ENCODE peak calls at places on chromosomes 3 and 15, in six cellular contexts. L is glutamatergic neuron, D is bronchial epithelial cell, U is breast epithelium, J is mesothelial cell of epicardium, W is fibroblast of mammary gland. I is an unnamed sample.

GRCh38 chr3:127550758-127551157 is 39.8 kb downstream of the TPRA1 start:
- DNase-seq in L (no peak), D (no peak), U (no peak), J (no peak), W (no peak), I (no peak)

GRCh38 chr15:60353245-60353940 is 44.4 kb downstream of the ANXA2 start:
- DNase-seq in L (no peak), D (no peak), U (no peak), J (no peak), W (peak), I (peak)

GRCh38 chr3:149277338-149277813 is 55.7 kb upstream of the CP start:
- DNase-seq in L (no peak), D (peak), U (no peak), J (no peak), W (peak), I (peak)

GRCh38 chr3:31533169-31533870 is 595 bp downstream of the STT3B start:
- DNase-seq in L (peak), D (peak), U (peak), J (peak), W (no peak), I (peak)

GRCh38 chr15:94671845-94672524 is 440.6 kb downstream of the MCTP2 start:
- DNase-seq in L (peak), D (no peak), U (no peak), J (no peak), W (no peak), I (no peak)

GRCh38 chr15:40217166-40217785 is 21.6 kb upstream of the PAK6 start:
- DNase-seq in L (no peak), D (peak), U (no peak), J (no peak), W (peak), I (peak)

GRCh38 chr3:72274511-72275295 is 489.8 kb upstream of the PROK2 start:
- DNase-seq in L (no peak), D (no peak), U (no peak), J (no peak), W (peak), I (peak)

GRCh38 chr3:126847061-126847460 is 135.9 kb upstream of the PLXNA1 start:
- DNase-seq in L (no peak), D (no peak), U (no peak), J (no peak), W (no peak), I (no peak)

GRCh38 chr15:41873711-41874110 is 20.1 kb downstream of the SPTBN5 start:
- DNase-seq in L (no peak), D (no peak), U (no peak), J (no peak), W (no peak), I (no peak)

GRCh38 chr3:34020221-34020620 is 221.8 kb downstream of the PDCD6IP start:
- DNase-seq in L (no peak), D (no peak), U (no peak), J (no peak), W (no peak), I (no peak)

GRCh38 chr15:84904409-84904808 is 19.9 kb downstream of the SLC28A1 start:
- DNase-seq in L (no peak), D (no peak), U (no peak), J (no peak), W (no peak), I (no peak)

GRCh38 chr15:48842501-48842900 is 31.6 kb upstream of the CEP152 start:
- DNase-seq in L (no peak), D (no peak), U (no peak), J (no peak), W (no peak), I (no peak)

GRCh38 chr3:191070201-191070600 is 128.8 kb upstream of the OSTN start:
- DNase-seq in L (no peak), D (peak), U (no peak), J (no peak), W (peak), I (peak)

GRCh38 chr15:90836296-90836871 is 32.0 kb upstream of the FURIN start:
- DNase-seq in L (no peak), D (peak), U (no peak), J (no peak), W (peak), I (peak)

GRCh38 chr3:177427540-177427939 is 230.3 kb upstream of the TBL1XR1 start:
- DNase-seq in L (no peak), D (peak), U (no peak), J (no peak), W (peak), I (peak)

GRCh38 chr3:112020653-112021052 is 13.9 kb upstream of the TMPRSS7 start:
- DNase-seq in L (no peak), D (no peak), U (no peak), J (no peak), W (no peak), I (no peak)

GRCh38 chr3:7581831-7582230 is 720.9 kb downstream of the GRM7 start:
- DNase-seq in L (no peak), D (no peak), U (no peak), J (no peak), W (no peak), I (no peak)

GRCh38 chr3:16254933-16255725 is 9.6 kb downstream of the DPH3 start:
- DNase-seq in L (no peak), D (no peak), U (no peak), J (no peak), W (no peak), I (no peak)

GRCh38 chr3:156606729-156607128 is 51.8 kb upstream of the SSR3 start:
- DNase-seq in L (no peak), D (no peak), U (no peak), J (no peak), W (peak), I (no peak)

GRCh38 chr15:48144889-48145288 is 24.1 kb downstream of the SLC24A5 start:
- DNase-seq in L (no peak), D (no peak), U (no peak), J (no peak), W (no peak), I (no peak)

GRCh38 chr3:113979916-113980315 is 32.1 kb downstream of the ZDHHC23 start:
- DNase-seq in L (no peak), D (no peak), U (no peak), J (no peak), W (no peak), I (no peak)
- TF ChIP-seq CTCF in L (no peak), D (no peak), U (no peak), J (no peak), W (no peak), I (no peak)

DNA sequence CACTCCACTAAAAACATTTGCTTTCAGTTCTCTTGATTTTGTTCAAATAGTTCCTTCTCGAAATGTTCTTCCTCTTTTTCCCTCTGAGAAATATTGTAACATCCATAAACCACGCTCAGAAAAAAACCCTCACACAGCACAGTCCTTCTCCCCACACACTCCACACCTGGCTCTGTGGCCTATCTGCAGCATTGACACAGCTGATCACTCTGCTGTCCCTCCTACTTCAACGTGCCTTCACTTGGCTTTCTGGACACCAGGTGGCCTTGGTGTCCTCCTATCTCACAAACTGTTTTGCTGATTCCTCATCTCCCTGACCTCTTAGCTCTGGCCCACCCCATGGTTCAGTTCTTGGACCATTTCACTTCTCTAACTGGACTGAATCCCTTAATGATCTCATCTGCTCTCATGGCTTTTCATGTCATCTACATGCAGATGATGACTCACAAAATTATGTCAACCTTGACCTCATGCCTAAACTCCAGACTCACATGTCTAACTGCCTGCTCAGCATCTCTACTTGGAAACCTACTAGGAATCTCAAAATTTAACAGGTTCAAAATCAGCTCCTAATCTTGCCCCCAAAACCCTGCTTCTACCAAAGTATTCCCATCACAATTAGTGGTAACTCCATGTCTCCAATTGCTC is 93.3 kb downstream of the TRIM42 start:
- DNase-seq in L (no peak), D (peak), U (no peak), J (no peak), W (peak), I (peak)
- TF ChIP-seq CTCF in L (no peak), D (no peak), U (no peak), J (no peak), W (no peak), I (no peak)

GRCh38 chr3:42772670-42773408 is at the start of gene CCDC13:
- DNase-seq in L (peak), D (peak), U (peak), J (peak), W (peak), I (peak)
- TF ChIP-seq CTCF in L (no peak), D (no peak), U (no peak), J (no peak), W (no peak), I (no peak)

DNA sequence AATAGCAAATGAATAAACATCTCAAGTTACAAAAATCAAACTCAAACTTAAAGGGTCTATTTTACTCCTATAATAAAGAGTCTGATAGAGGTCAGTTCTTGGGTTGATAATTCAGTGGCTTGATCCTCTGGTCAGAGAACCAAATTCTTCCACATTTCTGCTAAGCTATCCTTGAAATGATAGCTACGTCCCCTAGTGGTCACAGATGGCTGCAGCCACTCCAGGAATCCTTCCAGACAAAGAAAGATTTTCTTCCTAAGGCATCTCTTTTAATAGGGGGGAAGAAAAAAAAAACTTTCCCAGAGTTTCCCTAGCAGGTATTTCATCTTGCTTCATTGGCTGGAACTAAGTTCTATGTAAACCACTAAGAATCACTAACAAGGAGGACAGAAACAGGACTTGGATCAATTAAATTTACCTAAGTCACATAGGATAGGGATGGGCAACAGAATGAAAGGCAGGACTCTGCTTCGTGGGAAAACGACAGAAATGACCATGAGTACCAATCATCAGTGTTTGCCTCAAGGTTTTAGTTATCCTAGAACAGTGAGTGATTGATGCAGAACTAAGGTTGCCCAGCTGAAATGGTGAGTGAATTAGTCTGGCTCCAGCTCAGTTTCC is 160.7 kb downstream of the STAC start:
- DNase-seq in L (peak), D (peak), U (no peak), J (no peak), W (peak), I (peak)
- TF ChIP-seq CTCF in L (peak), D (peak), U (no peak), J (peak), W (peak), I (peak)

GRCh38 chr3:67113802-67114407 is 115.8 kb downstream of the KBTBD8 start:
- DNase-seq in L (peak), D (peak), U (peak), J (peak), W (peak), I (peak)
- TF ChIP-seq CTCF in L (peak), D (peak), U (peak), J (peak), W (peak), I (peak)